ENCODE peak calls at places on chromosomes 16 and 17, in four cellular contexts. One of them, this sample, is unnamed.

GRCh38 chr16:71526111-71526998 is at the start of gene CHST4:
- DNase-seq in AG04450: peak; percentile 27
- DNase-seq in dorsolateral prefrontal cortex: no peak
- DNase-seq in thoracic aorta: no peak
- DNase-seq in this sample: no peak

GRCh38 chr16:53872248-53873221 is 168.6 kb downstream of the FTO start:
- DNase-seq in AG04450: peak; percentile 45
- DNase-seq in dorsolateral prefrontal cortex: no peak
- DNase-seq in thoracic aorta: no peak
- DNase-seq in this sample: no peak

GRCh38 chr17:60393840-60394529 is 2.1 kb upstream of the USP32 start:
- DNase-seq in AG04450: no peak
- DNase-seq in dorsolateral prefrontal cortex: no peak
- DNase-seq in thoracic aorta: no peak
- DNase-seq in this sample: no peak

GRCh38 chr17:32111141-32111771 is 31.0 kb upstream of the RHOT1 start:
- DNase-seq in AG04450: peak; percentile 33
- DNase-seq in dorsolateral prefrontal cortex: peak; percentile 67
- DNase-seq in thoracic aorta: peak; percentile 13
- DNase-seq in this sample: peak; percentile 33

GRCh38 chr16:4718466-4718865 is 15.6 kb downstream of the ANKS3 start:
- DNase-seq in AG04450: no peak
- DNase-seq in dorsolateral prefrontal cortex: no peak
- DNase-seq in thoracic aorta: no peak
- DNase-seq in this sample: no peak

GRCh38 chr17:753407-753806 is 1.3 kb upstream of the GEMIN4 start:
- DNase-seq in AG04450: no peak
- DNase-seq in dorsolateral prefrontal cortex: no peak
- DNase-seq in thoracic aorta: no peak
- DNase-seq in this sample: no peak

GRCh38 chr16:85303354-85303883 is 191.1 kb upstream of the CIBAR2 start:
- DNase-seq in AG04450: no peak
- DNase-seq in dorsolateral prefrontal cortex: peak; percentile 72
- DNase-seq in thoracic aorta: no peak
- DNase-seq in this sample: peak; percentile 87

GRCh38 chr16:22192261-22193133 is 13.6 kb upstream of the EEF2K start:
- DNase-seq in AG04450: peak; percentile 77
- DNase-seq in dorsolateral prefrontal cortex: peak; percentile 68
- DNase-seq in thoracic aorta: peak; percentile 22
- DNase-seq in this sample: peak; percentile 79

GRCh38 chr16:75764154-75764768 is 38.0 kb upstream of the CPHXL start:
- DNase-seq in AG04450: peak; percentile 32
- DNase-seq in dorsolateral prefrontal cortex: no peak
- DNase-seq in thoracic aorta: no peak
- DNase-seq in this sample: peak; percentile 29

GRCh38 chr16:27398894-27399853 is 2.8 kb upstream of the IL21R start:
- DNase-seq in AG04450: no peak
- DNase-seq in dorsolateral prefrontal cortex: no peak
- DNase-seq in thoracic aorta: no peak
- DNase-seq in this sample: no peak

GRCh38 chr16:81651758-81652718 is 127.1 kb upstream of the PLCG2 start:
- DNase-seq in AG04450: no peak
- DNase-seq in dorsolateral prefrontal cortex: no peak
- DNase-seq in thoracic aorta: no peak
- DNase-seq in this sample: no peak

GRCh38 chr17:63665527-63666214 is 34.3 kb downstream of the LIMD2 start:
- DNase-seq in AG04450: no peak
- DNase-seq in dorsolateral prefrontal cortex: no peak
- DNase-seq in thoracic aorta: no peak
- DNase-seq in this sample: no peak

GRCh38 chr16:85329059-85329812 is 217.0 kb upstream of the CIBAR2 start:
- DNase-seq in AG04450: no peak
- DNase-seq in dorsolateral prefrontal cortex: no peak
- DNase-seq in thoracic aorta: no peak
- DNase-seq in this sample: no peak

GRCh38 chr16:29983420-29984136 is 9.9 kb downstream of the TAOK2 start:
- DNase-seq in AG04450: no peak
- DNase-seq in dorsolateral prefrontal cortex: no peak
- DNase-seq in thoracic aorta: no peak
- DNase-seq in this sample: no peak

GRCh38 chr17:65660947-65661346 is 99.5 kb upstream of the AXIN2 start:
- DNase-seq in AG04450: no peak
- DNase-seq in dorsolateral prefrontal cortex: no peak
- DNase-seq in thoracic aorta: no peak
- DNase-seq in this sample: no peak

GRCh38 chr17:64001763-64002529 is 3.8 kb downstream of the PRR29 start:
- DNase-seq in AG04450: no peak
- DNase-seq in dorsolateral prefrontal cortex: no peak
- DNase-seq in thoracic aorta: no peak
- DNase-seq in this sample: no peak

GRCh38 chr16:87698241-87698640 is 67.5 kb downstream of the KLHDC4 start:
- DNase-seq in AG04450: no peak
- DNase-seq in dorsolateral prefrontal cortex: no peak
- DNase-seq in thoracic aorta: no peak
- DNase-seq in this sample: no peak

GRCh38 chr16:20879175-20880053 is 20.7 kb downstream of the DCUN1D3 start:
- DNase-seq in AG04450: no peak
- DNase-seq in dorsolateral prefrontal cortex: no peak
- DNase-seq in thoracic aorta: no peak
- DNase-seq in this sample: no peak

GRCh38 chr17:2947996-2948550 is 115.3 kb downstream of the OR1D5 start:
- DNase-seq in AG04450: no peak
- DNase-seq in dorsolateral prefrontal cortex: no peak
- DNase-seq in thoracic aorta: no peak
- DNase-seq in this sample: no peak

GRCh38 chr17:66841328-66841727 is 6.4 kb downstream of the CACNG5 start:
- DNase-seq in AG04450: no peak
- DNase-seq in dorsolateral prefrontal cortex: no peak
- DNase-seq in thoracic aorta: no peak
- DNase-seq in this sample: no peak
- TF ChIP-seq CTCF in AG04450: no peak
- TF ChIP-seq CTCF in dorsolateral prefrontal cortex: no peak
- TF ChIP-seq CTCF in thoracic aorta: no peak
- TF ChIP-seq CTCF in this sample: no peak

GRCh38 chr16:61921373-61921772 is 114.9 kb downstream of the CDH8 start:
- DNase-seq in AG04450: no peak
- DNase-seq in dorsolateral prefrontal cortex: no peak
- DNase-seq in thoracic aorta: no peak
- DNase-seq in this sample: no peak

GRCh38 chr16:61915569-61915968 is 120.7 kb downstream of the CDH8 start:
- DNase-seq in AG04450: no peak
- DNase-seq in dorsolateral prefrontal cortex: no peak
- DNase-seq in thoracic aorta: no peak
- DNase-seq in this sample: no peak
- H3K4me3 ChIP-seq in AG04450: no peak overlapping the region
- H3K4me3 ChIP-seq in dorsolateral prefrontal cortex: no peak overlapping the region
- H3K4me3 ChIP-seq in thoracic aorta: no peak overlapping the region
- H3K4me3 ChIP-seq in this sample: no peak overlapping the region

DNA sequence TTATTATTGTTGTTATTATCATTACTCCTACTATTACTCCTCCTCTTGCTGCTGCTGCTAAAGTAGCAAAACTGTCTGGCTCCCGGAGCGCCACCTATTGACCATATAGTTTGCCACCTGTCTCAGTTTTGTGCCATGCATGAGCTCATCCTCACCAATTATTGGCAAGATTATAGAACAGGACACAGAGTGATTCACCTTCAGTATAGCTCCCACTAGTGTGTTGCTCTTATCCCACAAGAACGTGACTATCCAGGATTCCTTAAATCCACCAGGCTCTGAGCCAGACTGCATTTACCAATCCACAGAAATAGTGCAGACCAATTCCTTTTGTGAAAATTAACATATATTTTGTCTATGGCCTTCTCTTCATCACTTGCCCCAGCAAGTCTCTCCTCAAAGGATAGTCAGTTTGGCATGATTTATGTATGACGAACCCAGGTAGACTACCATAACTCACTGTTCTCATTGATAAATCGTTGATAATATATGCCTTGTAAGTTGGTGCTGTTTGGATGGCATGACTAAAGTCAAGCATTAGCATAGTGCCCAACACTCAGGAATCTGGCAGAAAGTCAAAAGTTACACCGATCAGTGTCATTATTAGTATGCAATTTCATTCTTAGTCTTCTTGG is 405.5 kb upstream of the HSBP1 start:
- DNase-seq in AG04450: no peak
- DNase-seq in dorsolateral prefrontal cortex: no peak
- DNase-seq in thoracic aorta: no peak
- DNase-seq in this sample: no peak
- TF ChIP-seq CTCF in AG04450: no peak
- TF ChIP-seq CTCF in dorsolateral prefrontal cortex: no peak
- TF ChIP-seq CTCF in thoracic aorta: no peak
- TF ChIP-seq CTCF in this sample: no peak

GRCh38 chr17:7020894-7021664 is 1.8 kb upstream of the BCL6B start:
- DNase-seq in AG04450: no peak
- DNase-seq in dorsolateral prefrontal cortex: no peak
- DNase-seq in thoracic aorta: no peak
- DNase-seq in this sample: no peak
- H3K4me3 ChIP-seq in AG04450: no peak overlapping the region
- H3K4me3 ChIP-seq in dorsolateral prefrontal cortex: no peak overlapping the region
- H3K4me3 ChIP-seq in thoracic aorta: no peak overlapping the region
- H3K4me3 ChIP-seq in this sample: no peak overlapping the region

GRCh38 chr16:67028555-67029248 is at the start of gene CBFB:
- DNase-seq in AG04450: peak; percentile 57
- DNase-seq in dorsolateral prefrontal cortex: peak; percentile 91
- DNase-seq in thoracic aorta: peak; percentile 69
- DNase-seq in this sample: peak; percentile 88
- TF ChIP-seq CTCF in AG04450: peak; percentile 11
- TF ChIP-seq CTCF in dorsolateral prefrontal cortex: peak; percentile 17
- TF ChIP-seq CTCF in thoracic aorta: no peak
- TF ChIP-seq CTCF in this sample: no peak

This sample was measured in CD8-positive, alpha-beta T cell.